ENCODE peak calls at places on chromosomes 4 and X, in four cellular contexts. V, R, Q and X are unnamed samples.

GRCh38 chrX:67781132-67781531 is 237.3 kb downstream of the AR start:
- DNase-seq in V (no peak), R (no peak), Q (no peak), X (no peak)

GRCh38 chrX:13699183-13699826 is 10.4 kb downstream of the RAB9A start:
- DNase-seq in Q (no peak), V (no peak), R (peak), X (no peak)

GRCh38 chr4:3255611-3256186 is 6.7 kb downstream of the MSANTD1 start:
- DNase-seq in Q (peak), V (no peak), R (no peak), X (no peak)

GRCh38 chr4:155232432-155232831 is 24.0 kb downstream of the NPY2R start:
- DNase-seq in Q (no peak), V (no peak), R (no peak), X (no peak)

GRCh38 chr4:76306882-76307669 is 543 bp downstream of the STBD1 start:
- DNase-seq in V (peak), R (no peak), Q (peak), X (no peak)

GRCh38 chr4:137623013-137623412 is 90.7 kb upstream of the PCDH18 start:
- DNase-seq in V (peak), R (no peak), Q (no peak), X (no peak)

GRCh38 chr4:88352062-88352461 is 26.6 kb upstream of the HERC6 start:
- DNase-seq in R (no peak), V (no peak), Q (peak), X (no peak)

GRCh38 chr4:180330521-180330920 is 1912.7 kb upstream of the TENM3 start:
- DNase-seq in R (no peak), V (no peak), Q (no peak), X (no peak)

GRCh38 chr4:121943941-121944340 is 7.9 kb downstream of the TRPC3 start:
- DNase-seq in V (peak), Q (peak), R (peak), X (no peak)

GRCh38 chr4:23654791-23655190 is 235.1 kb downstream of the PPARGC1A start:
- DNase-seq in Q (no peak), V (no peak), R (no peak), X (no peak)

GRCh38 chrX:107712231-107713204 is 63.1 kb downstream of the TSC22D3 start:
- DNase-seq in R (no peak), V (no peak), Q (no peak), X (no peak)

GRCh38 chr4:183264614-183265013 is 55.5 kb downstream of the CLDN22 start:
- DNase-seq in V (no peak), R (no peak), Q (no peak), X (no peak)

GRCh38 chrX:40852573-40852972 is 117.2 kb upstream of the MED14 start:
- DNase-seq in R (no peak), Q (no peak), V (no peak), X (no peak)

GRCh38 chr4:32789026-32789608 is 2068.9 kb downstream of the PCDH7 start:
- DNase-seq in R (no peak), Q (no peak), V (no peak), X (no peak)

GRCh38 chrX:124194209-124194608 is 138.3 kb upstream of the TEX13D start:
- DNase-seq in R (no peak), Q (no peak), V (no peak), X (no peak)

GRCh38 chr4:7144374-7145290 is 47.7 kb upstream of the SORCS2 start:
- DNase-seq in V (no peak), R (no peak), Q (no peak), X (no peak)

GRCh38 chrX:53186363-53186762 is 38.6 kb downstream of the KDM5C start:
- DNase-seq in Q (no peak), R (no peak), V (no peak), X (no peak)

GRCh38 chr4:135732448-135732847 is 1530.9 kb upstream of the PABPC4L start:
- DNase-seq in V (no peak), R (no peak), Q (no peak), X (no peak)

GRCh38 chr4:30757357-30757756 is 37.2 kb downstream of the PCDH7 start:
- DNase-seq in R (no peak), V (no peak), Q (no peak), X (no peak)

GRCh38 chrX:70998402-70999027 is 67.6 kb upstream of the SLC7A3 start:
- DNase-seq in V (peak), R (no peak), Q (peak), X (no peak)

GRCh38 chr4:82230310-82230709 is 143.5 kb downstream of the HNRNPD start:
- DNase-seq in V (no peak), Q (no peak), R (no peak), X (no peak)

GRCh38 chr4:23999714-24000113 is 109.9 kb upstream of the PPARGC1A start:
- DNase-seq in R (no peak), Q (no peak), V (no peak), X (no peak)

GRCh38 chr4:99341426-99341825 is 11.1 kb downstream of the ADH1C start:
- DNase-seq in V (no peak), R (no peak), Q (no peak), X (no peak)

GRCh38 chr4:186068581-186069402 is at the start of gene TLR3:
- DNase-seq in V (no peak), Q (peak), R (no peak), X (no peak)

DNA sequence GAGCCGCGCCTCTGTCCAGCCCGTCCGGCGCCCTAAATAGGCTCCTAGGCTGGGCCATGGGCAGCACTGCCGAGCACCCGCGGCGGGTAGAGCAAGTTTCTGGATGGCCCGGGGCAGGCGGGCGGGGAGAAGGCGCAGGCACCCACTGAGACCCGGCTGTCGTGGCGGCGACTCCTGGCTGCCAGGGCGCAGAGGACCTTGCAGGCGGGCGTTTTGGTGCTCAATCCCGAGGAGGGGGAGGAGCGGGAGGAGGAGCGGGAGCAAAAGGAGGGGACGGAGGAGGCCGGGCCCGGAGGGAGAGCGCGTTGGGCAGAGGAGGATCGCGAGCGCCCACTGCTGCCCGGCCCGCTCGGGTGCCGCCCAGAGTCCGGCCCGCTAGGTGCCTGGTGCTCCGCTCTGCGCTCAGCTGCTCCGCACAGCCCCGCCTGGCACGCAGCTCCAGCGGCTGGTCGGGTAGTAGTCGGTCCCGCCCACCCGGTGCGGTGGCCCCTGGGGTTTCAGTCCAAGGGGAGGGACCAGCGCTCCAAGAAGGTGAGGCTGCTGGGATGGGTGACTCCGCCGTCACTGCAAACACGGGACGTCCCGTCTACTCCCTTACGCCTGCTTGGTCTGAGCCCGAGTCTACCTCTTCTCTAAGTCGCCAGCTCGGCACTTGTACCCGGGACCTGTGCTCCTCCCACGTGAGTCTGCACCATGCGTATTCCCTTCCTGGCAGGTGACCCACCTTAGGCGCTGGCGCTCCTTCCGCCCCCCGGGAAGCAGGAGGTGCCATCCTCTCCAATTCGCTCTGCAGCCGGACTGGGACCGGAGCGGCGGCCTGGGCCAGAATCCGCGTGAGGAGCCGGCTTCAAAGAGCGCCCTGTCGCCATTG is at the start of gene HS3ST1:
- DNase-seq in R (no peak), V (no peak), Q (peak), X (no peak)
- TF ChIP-seq HDAC6 in R (no peak), V (no peak), Q (no peak), X (peak)

DNA sequence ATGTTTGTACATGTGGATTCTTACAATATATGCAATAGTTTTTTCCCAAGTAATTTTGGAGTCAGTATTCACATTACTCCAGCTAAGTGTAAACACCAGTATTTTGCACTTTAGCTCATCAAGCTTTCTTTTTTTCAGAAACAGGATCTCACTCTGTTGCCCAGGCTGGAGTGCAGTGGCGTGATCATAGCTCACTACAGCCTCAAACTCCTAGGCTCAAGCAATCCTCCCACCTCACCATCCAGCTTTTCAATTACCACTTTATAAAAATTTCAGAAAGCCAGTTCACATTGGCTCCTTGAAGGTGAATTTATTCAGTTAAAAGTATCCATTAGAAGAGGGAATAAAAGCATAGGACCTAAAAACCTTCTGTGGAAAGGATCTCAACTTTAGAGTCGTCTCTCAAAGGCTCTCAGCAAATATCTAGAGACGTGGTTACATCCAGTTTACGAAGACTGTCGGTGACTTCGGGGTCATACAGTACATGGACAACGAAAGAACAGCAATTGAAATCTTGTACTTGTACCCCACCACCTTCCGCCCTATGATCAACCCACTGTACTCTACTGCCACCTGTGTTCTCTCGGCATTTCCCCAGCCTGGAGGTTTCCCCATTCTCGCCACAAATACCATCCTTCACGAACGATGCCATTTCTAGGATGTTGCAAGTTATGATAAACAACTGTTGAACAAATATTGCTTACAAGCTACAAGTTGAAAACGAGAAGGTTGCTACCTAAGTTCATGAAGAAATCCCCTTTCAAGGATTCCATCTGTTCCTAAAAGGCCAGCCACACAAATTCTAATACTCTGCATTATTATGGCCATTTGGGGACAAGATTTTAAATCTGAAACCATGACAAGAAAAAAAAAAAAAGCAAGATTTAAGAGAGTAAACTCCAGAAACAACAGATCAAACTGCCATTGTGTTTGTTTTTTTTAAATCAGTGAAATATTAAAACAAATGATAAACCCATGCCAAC is 1.8 kb downstream of the APBB2 start:
- DNase-seq in V (peak), Q (no peak), R (no peak), X (peak)
- TF ChIP-seq RAD21 in V (peak), Q (peak), R (peak), X (peak)

DNA sequence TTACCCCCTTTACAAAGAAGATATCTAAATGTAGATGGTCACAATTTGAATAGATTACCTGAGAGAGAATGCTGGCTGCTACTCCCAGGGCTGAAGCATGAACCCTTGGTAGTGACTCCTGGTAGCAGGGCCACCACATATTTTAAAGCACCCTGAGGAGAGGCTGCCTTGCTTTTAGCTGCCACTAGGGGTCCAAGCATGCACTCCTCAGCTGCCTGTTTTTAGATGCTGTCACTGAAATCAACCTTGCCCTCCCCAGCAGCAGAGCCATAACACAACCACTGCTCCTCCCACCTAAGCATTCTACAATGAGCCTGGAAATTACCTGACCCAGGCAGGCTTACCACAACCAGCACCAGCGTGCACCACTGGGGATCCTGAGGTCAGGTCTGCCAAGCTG is 850.9 kb downstream of the FAM133A start:
- DNase-seq in R (peak), V (no peak), Q (no peak), X (no peak)
- TF ChIP-seq HDAC6 in R (no peak), V (no peak), Q (no peak), X (no peak)

DNA sequence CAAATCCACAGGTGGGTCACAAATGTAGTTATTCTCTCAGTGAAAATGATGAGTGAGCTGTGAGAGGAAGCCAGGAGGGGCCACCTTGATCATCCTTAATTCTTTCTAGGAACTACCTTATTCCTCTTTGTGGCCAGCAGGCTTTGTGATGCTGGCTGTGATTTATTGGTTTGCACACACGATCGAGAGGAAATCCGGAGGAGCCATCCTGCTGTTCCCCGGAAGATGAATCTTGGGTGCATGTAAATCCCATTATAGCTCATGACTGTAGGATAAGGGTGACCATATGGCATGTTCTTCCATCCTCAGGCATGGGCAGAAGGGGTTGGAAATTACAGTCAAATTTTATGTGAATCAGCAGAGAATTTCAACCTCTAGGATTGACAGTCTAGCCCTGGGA is 254.5 kb downstream of the UNC5C start:
- DNase-seq in R (no peak), Q (no peak), V (no peak), X (no peak)
- TF ChIP-seq RAD21 in R (no peak), Q (no peak), V (no peak), X (no peak)

GRCh38 chrX:118524344-118524743 is 28.7 kb downstream of the DOCK11 start:
- DNase-seq in Q (no peak), V (no peak), R (no peak), X (no peak)

GRCh38 chrX:118526149-118526548 is 30.5 kb downstream of the DOCK11 start:
- DNase-seq in V (no peak), Q (no peak), R (no peak), X (no peak)

GRCh38 chrX:118522230-118522926 is 26.8 kb downstream of the DOCK11 start:
- DNase-seq in V (no peak), R (no peak), Q (no peak), X (no peak)

GRCh38 chrX:118525146-118525725 is 29.6 kb downstream of the DOCK11 start:
- DNase-seq in Q (no peak), R (no peak), V (no peak), X (no peak)

DNA sequence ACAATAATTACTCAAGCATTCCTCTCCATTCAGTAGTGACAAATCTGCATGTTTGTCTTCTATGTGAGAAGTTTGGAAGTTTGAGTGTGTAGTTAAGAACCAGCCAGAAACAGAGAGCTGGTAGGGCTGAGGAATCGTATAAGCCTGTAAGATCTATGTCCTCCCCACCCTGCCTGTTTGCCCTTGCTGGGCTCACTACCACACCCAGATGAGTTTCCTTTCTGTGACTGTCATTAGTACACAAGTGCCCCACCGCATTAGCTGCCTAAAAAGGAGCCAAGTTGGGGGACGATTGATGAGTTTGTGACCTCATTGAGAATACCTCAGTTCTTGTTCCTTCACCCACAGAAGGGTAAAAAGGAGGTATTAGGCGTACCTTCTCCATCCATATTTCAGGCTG is 28.3 kb downstream of the DOCK11 start:
- DNase-seq in V (no peak), R (no peak), Q (no peak), X (no peak)
- TF ChIP-seq HDAC6 in V (no peak), R (no peak), Q (no peak), X (no peak)